ENCODE peak calls at places on chromosomes 12 and 14, in eight cellular contexts. A is GM04504; L is cardiac muscle cell; E is GM23338; U is right cardiac atrium; T is NCI-H524 treated with DMSO at 0.1 percent for 48 hours; G is neural crest cell; K is naive thymus-derived CD4-positive, alpha-beta T cell. H is an unnamed sample.

GRCh38 chr14:54893151-54893760 is 9.4 kb downstream of the GCH1 start:
- DNase-seq in K (peak), T (no peak), E (peak), L (peak), G (no peak), A (no peak), U (no peak), H (no peak)

GRCh38 chr14:24863933-24864708 is 185.8 kb downstream of the STXBP6 start:
- DNase-seq in K (no peak), T (no peak), U (no peak), L (no peak), A (no peak), G (no peak), E (no peak), H (no peak)

GRCh38 chr14:92223027-92223426 is 99.9 kb upstream of the SLC24A4 start:
- DNase-seq in K (no peak), L (no peak), E (no peak), A (no peak), G (no peak), U (no peak), T (no peak), H (no peak)

GRCh38 chr12:109512608-109513007 is 35.2 kb downstream of the UBE3B start:
- DNase-seq in L (no peak), K (no peak), T (no peak), A (no peak), U (no peak), E (no peak), G (no peak), H (no peak)

GRCh38 chr12:89059061-89059460 is 293.2 kb downstream of the DUSP6 start:
- DNase-seq in K (no peak), U (no peak), L (no peak), A (no peak), G (no peak), E (no peak), T (no peak), H (no peak)

GRCh38 chr12:114955414-114956014 is 271.5 kb upstream of the TBX3 start:
- DNase-seq in G (no peak), A (no peak), K (no peak), L (no peak), T (no peak), U (no peak), E (no peak), H (no peak)

GRCh38 chr12:24854908-24855307 is 94.0 kb downstream of the BCAT1 start:
- DNase-seq in A (no peak), T (no peak), E (no peak), G (no peak), K (no peak), U (no peak), L (no peak), H (no peak)

GRCh38 chr12:109027767-109028166 is 6.9 kb upstream of the SVOP start:
- DNase-seq in U (no peak), K (no peak), A (no peak), G (no peak), E (no peak), T (no peak), L (no peak), H (no peak)

GRCh38 chr12:113980537-113981337 is 14.6 kb upstream of the RBM19 start:
- DNase-seq in T (peak), E (peak), G (peak), L (peak), U (peak), A (peak), K (no peak), H (no peak)

GRCh38 chr14:71119832-71120231 is 212.6 kb downstream of the PCNX1 start:
- DNase-seq in U (no peak), A (no peak), T (no peak), E (no peak), L (no peak), G (no peak), K (no peak), H (no peak)

GRCh38 chr12:130179191-130179590 is 16.9 kb downstream of the FZD10 start:
- DNase-seq in K (no peak), A (no peak), L (no peak), U (no peak), T (no peak), G (no peak), E (no peak), H (no peak)

GRCh38 chr14:64720190-64720589 is 16.0 kb downstream of the PLEKHG3 start:
- DNase-seq in E (no peak), T (no peak), U (no peak), A (peak), G (no peak), K (no peak), L (no peak), H (no peak)

GRCh38 chr12:95465275-95465674 is 8.7 kb upstream of the METAP2 start:
- DNase-seq in T (no peak), L (no peak), A (no peak), U (no peak), K (no peak), G (no peak), E (no peak), H (no peak)

GRCh38 chr12:24728366-24728765 is 220.5 kb downstream of the BCAT1 start:
- DNase-seq in G (no peak), K (no peak), L (peak), E (peak), U (no peak), T (no peak), A (no peak), H (no peak)

GRCh38 chr12:52837341-52837741 is 3.2 kb upstream of the KRT79 start:
- DNase-seq in U (no peak), A (peak), G (no peak), T (no peak), L (no peak), K (no peak), E (no peak), H (no peak)

GRCh38 chr12:79302171-79302841 is 388.5 kb downstream of the PAWR start:
- DNase-seq in L (no peak), G (no peak), A (no peak), E (no peak), U (no peak), T (no peak), K (no peak), H (no peak)

GRCh38 chr14:95313707-95314106 is 6.0 kb downstream of the CLMN start:
- DNase-seq in T (no peak), K (no peak), A (no peak), L (no peak), E (no peak), U (peak), G (no peak), H (no peak)

GRCh38 chr14:76862546-76863282 is 36.5 kb downstream of the LRRC74A start:
- DNase-seq in L (no peak), U (no peak), K (no peak), A (no peak), E (no peak), T (no peak), G (no peak), H (no peak)

GRCh38 chr12:20513189-20513588 is 144.9 kb downstream of the PDE3A start:
- DNase-seq in T (no peak), U (no peak), L (no peak), E (no peak), G (no peak), A (no peak), K (no peak), H (no peak)

GRCh38 chr14:86787782-86788181 is 1205.2 kb downstream of the GALC start:
- DNase-seq in G (no peak), A (no peak), E (no peak), K (no peak), T (peak), U (no peak), L (peak), H (no peak)

GRCh38 chr12:6180300-6181051 is 19.7 kb upstream of the CD9 start:
- DNase-seq in G (no peak), A (peak), K (no peak), L (no peak), E (no peak), U (peak), T (no peak), H (no peak)

GRCh38 chr14:92556255-92556741 is 42.7 kb downstream of the RIN3 start:
- DNase-seq in K (no peak), G (no peak), A (no peak), T (no peak), U (no peak), E (no peak), L (no peak), H (no peak)

GRCh38 chr14:74562515-74563232 is 49.4 kb downstream of the LTBP2 start:
- DNase-seq in L (no peak), E (peak), K (no peak), G (no peak), T (no peak), A (no peak), U (no peak), H (no peak)

GRCh38 chr14:95331708-95332408 is 12.2 kb upstream of the CLMN start:
- DNase-seq in G (no peak), K (no peak), A (no peak), U (no peak), E (no peak), L (no peak), T (no peak), H (no peak)

GRCh38 chr12:46771268-46771837 is 54.4 kb downstream of the SLC38A4 start:
- DNase-seq in T (no peak), K (no peak), E (peak), U (no peak), A (no peak), L (peak), G (no peak), H (no peak)

GRCh38 chr12:102484017-102484731 is 3.8 kb upstream of the IGF1 start:
- DNase-seq in E (peak), A (peak), K (peak), L (peak), T (no peak), G (peak), U (peak), H (no peak)

GRCh38 chr12:30796508-30796780 is 41.7 kb upstream of the CAPRIN2 start:
- DNase-seq in G (no peak), K (no peak), E (peak), A (no peak), U (peak), T (peak), L (peak), H (no peak)

GRCh38 chr12:110282956-110283817 is 2.1 kb downstream of the ATP2A2 start:
- DNase-seq in L (no peak), U (no peak), T (no peak), G (no peak), A (no peak), K (peak), E (no peak), H (no peak)

GRCh38 chr14:45716506-45716905 is 463.5 kb upstream of the MIS18BP1 start:
- DNase-seq in A (no peak), T (no peak), K (no peak), E (peak), U (no peak), L (no peak), G (peak), H (no peak)

GRCh38 chr12:22268406-22268805 is 66.1 kb downstream of the ST8SIA1 start:
- DNase-seq in T (peak), E (no peak), U (no peak), L (no peak), K (no peak), G (no peak), A (no peak), H (no peak)

GRCh38 chr14:22838631-22839041 is 2.3 kb downstream of the MMP14 start:
- DNase-seq in L (no peak), E (no peak), G (no peak), T (no peak), A (no peak), K (no peak), U (no peak), H (peak)

GRCh38 chr12:54759751-54760150 is 94.6 kb upstream of the MUCL1 start:
- DNase-seq in T (no peak), L (peak), U (no peak), E (peak), G (peak), K (peak), A (peak), H (no peak)

GRCh38 chr14:31400031-31400638 is 20.2 kb downstream of the HEATR5A start:
- DNase-seq in L (no peak), U (no peak), K (no peak), A (no peak), E (no peak), G (no peak), T (no peak), H (no peak)

GRCh38 chr14:74504874-74505617 is 11.5 kb downstream of the ISCA2 start:
- DNase-seq in E (no peak), L (no peak), T (no peak), A (no peak), U (no peak), K (no peak), G (no peak), H (no peak)

GRCh38 chr14:92531151-92531873 is 17.7 kb downstream of the RIN3 start:
- DNase-seq in K (no peak), U (no peak), E (no peak), T (no peak), L (no peak), A (no peak), G (no peak), H (no peak)

GRCh38 chr14:79378020-79378419 is 833.3 kb downstream of the DIO2 start:
- DNase-seq in K (no peak), L (no peak), A (no peak), G (no peak), E (peak), U (no peak), T (no peak), H (no peak)

GRCh38 chr12:76020731-76021672 is 10.6 kb downstream of the PHLDA1 start:
- DNase-seq in T (no peak), G (no peak), E (no peak), A (peak), U (no peak), L (no peak), K (peak), H (peak)

GRCh38 chr12:57842342-57843294 is 3.9 kb downstream of the CTDSP2 start:
- DNase-seq in L (peak), U (no peak), K (peak), A (no peak), G (no peak), E (peak), T (no peak), H (no peak)

GRCh38 chr12:16165506-16165905 is 112.0 kb downstream of the SLC15A5 start:
- DNase-seq in U (peak), L (peak), K (no peak), A (peak), E (peak), G (peak), T (no peak), H (no peak)

H was measured in BJ.